ENCODE peak calls at places on chromosomes 4 and X, in ten cellular contexts. X, L, V, G, A, U, M, Z, E and P are unnamed samples. For H3K4me1, the result is how much of the 10 kb centered on the place peaks cover.

GRCh38 chrX:53631156-53631555 is 55.4 kb downstream of the HUWE1 start:
- DNase-seq in X (no peak), L (no peak), V (no peak), G (peak), A (no peak), U (no peak), M (no peak), Z (no peak), E (no peak), P (no peak)

GRCh38 chrX:72247206-72247944 is 8.5 kb upstream of the ERCC6L start:
- DNase-seq in X (no peak), L (peak), V (no peak), G (no peak), A (no peak), U (peak), M (no peak), Z (no peak), E (no peak), P (no peak)

GRCh38 chr4:170386974-170387373 is 297.2 kb upstream of the AADAT start:
- DNase-seq in X (no peak), L (no peak), V (no peak), G (no peak), A (no peak), U (no peak), M (no peak), Z (no peak), E (peak), P (no peak)

GRCh38 chr4:15774020-15774420 is 4.1 kb upstream of the CD38 start:
- DNase-seq in X (no peak), L (peak), V (no peak), G (peak), A (no peak), U (no peak), M (no peak), Z (no peak), E (no peak), P (no peak)

GRCh38 chr4:186840222-186840701 is 116.6 kb upstream of the FAT1 start:
- DNase-seq in X (no peak), L (no peak), V (peak), G (no peak), A (no peak), U (no peak), M (no peak), Z (peak), E (no peak), P (no peak)

GRCh38 chrX:103640401-103641155 is 11.8 kb downstream of the TCEAL1 start:
- DNase-seq in X (no peak), L (no peak), V (no peak), G (no peak), A (no peak), U (no peak), M (no peak), Z (no peak), E (no peak), P (no peak)

GRCh38 chrX:130079824-130080406 is 30.4 kb downstream of the ELF4 start:
- DNase-seq in X (peak), L (no peak), V (no peak), G (peak), A (no peak), U (no peak), M (no peak), Z (no peak), E (peak), P (no peak)

GRCh38 chr4:142579483-142579882 is 266.6 kb downstream of the INPP4B start:
- DNase-seq in X (no peak), L (no peak), V (no peak), G (no peak), A (no peak), U (no peak), M (no peak), Z (no peak), E (no peak), P (no peak)

GRCh38 chr4:53592128-53592527 is 842 bp upstream of the LNX1 start:
- DNase-seq in X (peak), L (no peak), V (no peak), G (peak), A (peak), U (peak), M (no peak), Z (no peak), E (no peak), P (no peak)

GRCh38 chr4:42397635-42398447 is 553 bp downstream of the SHISA3 start:
- DNase-seq in X (peak), L (no peak), V (no peak), G (no peak), A (no peak), U (peak), M (no peak), Z (peak), E (peak), P (no peak)

GRCh38 chr4:109560687-109561452 is 824 bp downstream of the MCUB start:
- DNase-seq in X (peak), L (no peak), V (no peak), G (peak), A (no peak), U (no peak), M (no peak), Z (peak), E (peak), P (no peak)

GRCh38 chr4:16532240-16532990 is 306.1 kb upstream of the TAPT1 start:
- DNase-seq in X (no peak), L (no peak), V (no peak), G (no peak), A (no peak), U (no peak), M (no peak), Z (no peak), E (no peak), P (no peak)

GRCh38 chrX:81876437-81876836 is 674.5 kb downstream of the SH3BGRL start:
- DNase-seq in X (no peak), L (no peak), V (no peak), G (no peak), A (no peak), U (no peak), M (no peak), Z (no peak), E (no peak), P (no peak)

GRCh38 chr4:147361726-147362125 is 119.2 kb upstream of the EDNRA start:
- DNase-seq in X (no peak), L (no peak), V (no peak), G (no peak), A (no peak), U (no peak), M (no peak), Z (no peak), E (no peak), P (no peak)

DNA sequence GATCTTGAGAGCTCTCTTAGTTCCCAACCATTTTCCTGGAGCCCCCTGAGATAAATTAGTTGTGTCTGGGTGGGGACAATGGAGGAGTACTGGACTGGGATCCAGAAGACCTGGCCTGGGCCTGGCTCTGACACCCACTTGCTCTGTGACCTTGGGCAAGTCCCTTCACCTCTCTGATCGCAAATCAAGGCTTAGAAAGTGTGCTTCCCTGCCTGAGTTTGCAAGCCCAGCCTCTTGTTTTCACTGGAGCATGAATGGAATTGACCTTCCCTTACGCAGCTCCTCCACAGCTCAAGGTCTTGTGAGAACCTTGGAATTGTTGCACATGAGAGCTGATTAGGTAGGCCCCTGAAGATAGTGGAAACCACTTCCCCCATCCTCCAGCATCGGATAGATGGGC is 27.3 kb downstream of the PJA1 start:
- DNase-seq in X (no peak), L (no peak), V (no peak), G (no peak), A (no peak), U (no peak), M (no peak), Z (no peak), E (no peak), P (no peak)
- H3K27ac ChIP-seq in X (peak), L (peak), V (peak), G (peak), A (peak), U (no peak), M (peak), Z (peak), E (no peak), P (no peak)

GRCh38 chr4:179110356-179110755 is 1668.1 kb upstream of the AGA start:
- DNase-seq in X (no peak), L (no peak), V (no peak), G (peak), A (no peak), U (no peak), M (no peak), Z (no peak), E (no peak), P (no peak)

GRCh38 chr4:179110816-179111215 is 1668.6 kb upstream of the AGA start:
- DNase-seq in X (no peak), L (no peak), V (no peak), G (no peak), A (no peak), U (no peak), M (no peak), Z (no peak), E (no peak), P (no peak)

GRCh38 chr4:179116011-179116410 is 1673.8 kb upstream of the AGA start:
- DNase-seq in X (no peak), L (no peak), V (no peak), G (no peak), A (no peak), U (no peak), M (no peak), Z (no peak), E (no peak), P (no peak)

GRCh38 chr4:179114615-179115014 is 1672.4 kb upstream of the AGA start:
- DNase-seq in X (no peak), L (no peak), V (no peak), G (no peak), A (no peak), U (no peak), M (no peak), Z (no peak), E (no peak), P (no peak)

GRCh38 chr4:179112441-179113170 is 1670.4 kb upstream of the AGA start:
- DNase-seq in X (no peak), L (no peak), V (no peak), G (no peak), A (no peak), U (no peak), M (no peak), Z (no peak), E (no peak), P (no peak)
- H3K4me1 ChIP-seq in X (under half), L (under half), V (under half), G (under half), A (under half), U (under half), M (under half), Z (under half), E (under half), P (under half)

GRCh38 chrX:50798782-50799181 is 15.2 kb downstream of the SHROOM4 start:
- DNase-seq in X (no peak), L (no peak), V (no peak), G (no peak), A (no peak), U (no peak), M (no peak), Z (no peak), E (no peak), P (no peak)
- H3K27ac ChIP-seq in X (no peak), L (peak), V (no peak), G (no peak), A (no peak), U (no peak), M (no peak), Z (no peak), E (no peak), P (no peak)

GRCh38 chr4:87041142-87041541 is 106.3 kb downstream of the AFF1 start:
- DNase-seq in X (no peak), L (no peak), V (no peak), G (no peak), A (peak), U (no peak), M (no peak), Z (no peak), E (no peak), P (no peak)
- H3K4me1 ChIP-seq in X (under half), L (half or more), V (half or more), G (under half), A (half or more), U (under half), M (half or more), Z (half or more), E (under half), P (under half)

GRCh38 chrX:33086886-33087285 is 124.5 kb downstream of the DMD start:
- DNase-seq in X (no peak), L (no peak), V (no peak), G (peak), A (no peak), U (no peak), M (no peak), Z (no peak), E (no peak), P (no peak)

GRCh38 chrX:33082371-33082770 is 129.0 kb downstream of the DMD start:
- DNase-seq in X (no peak), L (no peak), V (no peak), G (no peak), A (no peak), U (no peak), M (no peak), Z (no peak), E (no peak), P (no peak)

DNA sequence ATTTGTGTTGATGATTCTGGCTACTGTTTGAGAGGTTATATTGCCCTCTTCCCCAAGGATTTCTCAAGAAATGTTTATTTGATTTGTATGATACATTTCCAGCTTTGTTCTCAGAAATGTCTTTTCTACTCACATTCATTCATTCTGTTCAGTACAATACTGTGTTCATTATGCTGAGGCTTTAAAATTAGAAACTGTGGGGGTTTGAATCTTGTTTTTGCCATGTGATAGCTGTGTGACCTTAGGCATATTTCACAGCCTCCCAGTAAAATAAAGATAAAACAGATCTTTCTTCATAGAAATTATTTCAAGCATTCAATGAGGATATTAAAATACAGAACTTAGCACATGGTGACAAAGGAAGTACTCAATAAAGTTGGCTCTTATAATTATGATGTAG is 123.9 kb downstream of the DMD start:
- DNase-seq in X (no peak), L (no peak), V (no peak), G (no peak), A (no peak), U (no peak), M (no peak), Z (no peak), E (no peak), P (no peak)
- H3K27ac ChIP-seq in X (no peak), L (no peak), V (peak), G (no peak), A (no peak), U (no peak), M (no peak), Z (no peak), E (no peak), P (no peak)

GRCh38 chrX:24153175-24153795 is 3.8 kb downstream of the ZFX start:
- DNase-seq in X (peak), L (no peak), V (no peak), G (peak), A (no peak), U (no peak), M (no peak), Z (no peak), E (no peak), P (no peak)

GRCh38 chrX:24156177-24156576 is 6.6 kb downstream of the ZFX start:
- DNase-seq in X (no peak), L (no peak), V (no peak), G (no peak), A (no peak), U (no peak), M (no peak), Z (no peak), E (no peak), P (no peak)

GRCh38 chrX:24154490-24155034 is 5.0 kb downstream of the ZFX start:
- DNase-seq in X (no peak), L (no peak), V (no peak), G (no peak), A (no peak), U (no peak), M (no peak), Z (no peak), E (no peak), P (no peak)

GRCh38 chrX:24151513-24151912 is 2.0 kb downstream of the ZFX start:
- DNase-seq in X (no peak), L (no peak), V (no peak), G (no peak), A (no peak), U (no peak), M (no peak), Z (no peak), E (no peak), P (no peak)

DNA sequence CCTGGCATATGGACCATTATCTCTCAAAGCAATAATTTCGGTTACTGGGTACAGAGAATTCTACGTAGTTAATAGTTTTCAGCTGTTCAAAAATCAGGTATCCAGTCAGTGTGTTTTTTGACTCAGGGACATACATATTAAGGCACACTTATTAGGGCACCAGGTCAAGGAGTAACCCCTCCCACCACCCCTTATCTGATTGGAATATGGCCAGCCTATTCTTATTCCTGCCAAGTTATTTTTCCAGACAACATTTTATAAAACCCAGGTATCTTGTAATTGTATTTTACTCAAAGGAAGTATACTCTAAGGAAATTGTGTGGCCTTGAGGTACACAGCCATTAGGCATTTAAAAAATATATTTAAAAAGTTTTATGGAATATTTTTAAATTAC is 4.3 kb downstream of the ZFX start:
- DNase-seq in X (no peak), L (no peak), V (no peak), G (no peak), A (no peak), U (no peak), M (no peak), Z (no peak), E (no peak), P (no peak)
- H3K4me1 ChIP-seq in X (under half), L (under half), V (under half), G (under half), A (half or more), U (under half), M (under half), Z (half or more), E (under half), P (under half)

GRCh38 chrX:102154900-102155805 is 624 bp downstream of the BEX5 start:
- DNase-seq in X (no peak), L (no peak), V (no peak), G (peak), A (no peak), U (peak), M (no peak), Z (no peak), E (peak), P (no peak)
- H3K27ac ChIP-seq in X (no peak), L (no peak), V (no peak), G (no peak), A (no peak), U (peak), M (peak), Z (no peak), E (peak), P (no peak)

GRCh38 chr4:7903686-7904085 is 36.0 kb downstream of the AFAP1 start:
- DNase-seq in X (no peak), L (no peak), V (no peak), G (no peak), A (no peak), U (no peak), M (no peak), Z (no peak), E (no peak), P (no peak)
- H3K4me1 ChIP-seq in X (under half), L (under half), V (under half), G (under half), A (half or more), U (under half), M (under half), Z (half or more), E (under half), P (under half)

GRCh38 chr4:118997601-118998000 is 108.9 kb downstream of the SYNPO2 start:
- DNase-seq in X (no peak), L (no peak), V (no peak), G (no peak), A (peak), U (no peak), M (no peak), Z (no peak), E (no peak), P (no peak)
- H3K27ac ChIP-seq in X (no peak), L (no peak), V (no peak), G (no peak), A (peak), U (no peak), M (peak), Z (peak), E (no peak), P (no peak)

DNA sequence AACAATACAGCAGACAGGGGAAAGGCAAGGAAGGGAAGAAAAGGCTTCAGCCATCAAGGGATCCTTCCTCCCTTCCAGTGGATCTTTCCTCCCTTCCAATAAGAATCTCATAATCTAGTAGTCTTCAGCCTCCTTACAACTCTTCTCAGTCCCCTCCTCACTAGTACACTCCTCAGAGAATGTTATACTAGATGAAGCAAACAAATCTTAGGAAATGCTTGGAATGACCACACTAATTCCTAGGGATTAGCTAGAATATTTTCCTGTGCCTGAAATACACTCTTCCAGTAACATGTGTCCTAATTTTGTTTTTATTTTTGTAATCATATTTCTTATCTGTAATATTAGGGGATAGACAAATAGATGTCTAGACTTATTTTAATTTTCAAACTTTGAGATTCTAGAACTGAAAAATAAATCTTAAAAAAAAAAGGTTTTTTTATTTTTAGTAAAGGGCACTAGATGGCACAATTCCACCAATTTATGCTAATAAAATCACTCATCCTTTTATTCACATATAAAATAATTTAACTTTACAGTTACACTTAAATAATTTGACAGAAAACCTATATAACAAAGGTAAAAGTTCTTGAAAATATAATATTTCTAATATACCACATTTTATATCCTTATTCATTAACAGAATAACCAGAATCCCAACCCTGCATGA is 7.0 kb upstream of the STPG2 start:
- DNase-seq in X (no peak), L (no peak), V (no peak), G (no peak), A (no peak), U (no peak), M (no peak), Z (no peak), E (no peak), P (no peak)
- H3K4me1 ChIP-seq in X (under half), L (under half), V (under half), G (under half), A (under half), U (under half), M (under half), Z (under half), E (under half), P (under half)